ENCODE peak calls at places on chromosomes 16 and 17, in ten cellular contexts. E is K562; R is GM12878; G is endodermal cell; N is CD8-positive, alpha-beta T cell; J is ascending aorta; Y is spleen; L is esophagus squamous epithelium; Z is PC-9; S is left lung. I is an unnamed sample. For H3K4me1 and H3K27me3, the result is how much of the 10 kb centered on the place peaks cover.

GRCh38 chr16:67215690-67216089 is 11.2 kb upstream of the TMEM208 start:
- DNase-seq in L (no peak), J (no peak), Y (no peak), N (no peak), Z (no peak), E (no peak), S (peak), R (no peak), G (no peak), I (no peak)

GRCh38 chr16:15857779-15858560 is 1.1 kb upstream of the MYH11 start:
- DNase-seq in R (no peak), G (peak), L (no peak), E (no peak), Z (no peak), J (peak), N (no peak), Y (no peak), S (peak), I (peak)

GRCh38 chr17:76529643-76530488 is 7.6 kb downstream of the CYGB start:
- DNase-seq in R (no peak), Z (no peak), G (peak), E (peak), L (no peak), J (peak), N (no peak), Y (peak), S (no peak), I (peak)

GRCh38 chr16:59385953-59386352 is 651.8 kb upstream of the GOT2 start:
- DNase-seq in N (no peak), Y (no peak), J (no peak), R (no peak), E (no peak), S (no peak), G (no peak), Z (no peak), L (no peak), I (no peak)

GRCh38 chr17:48236681-48237134 is 129.1 kb downstream of the SNX11 start:
- DNase-seq in G (no peak), N (no peak), Y (no peak), J (no peak), Z (peak), L (no peak), S (no peak), E (no peak), R (no peak), I (peak)

GRCh38 chr16:87201052-87201451 is 116.1 kb downstream of the C16orf95 start:
- DNase-seq in N (no peak), Z (peak), G (no peak), J (peak), R (no peak), E (no peak), L (no peak), S (no peak), Y (no peak), I (peak)

GRCh38 chr16:81158964-81159363 is 62.8 kb upstream of the GCSH start:
- DNase-seq in G (no peak), Y (no peak), E (no peak), R (no peak), N (no peak), S (no peak), L (no peak), Z (no peak), J (no peak), I (no peak)

GRCh38 chr16:27969574-27969973 is 93.9 kb downstream of the GSG1L start:
- DNase-seq in L (no peak), Z (no peak), G (no peak), Y (no peak), N (no peak), R (no peak), E (no peak), S (no peak), J (no peak), I (peak)

GRCh38 chr17:38460082-38460715 is 31.9 kb downstream of the ARHGAP23 start:
- DNase-seq in S (no peak), L (no peak), Z (no peak), E (peak), N (no peak), G (no peak), R (no peak), Y (no peak), J (no peak), I (no peak)

GRCh38 chr17:36947922-36948716 is 635 bp upstream of the AATF start:
- DNase-seq in J (no peak), Y (no peak), E (no peak), R (no peak), G (no peak), N (no peak), Z (no peak), S (no peak), L (no peak), I (no peak)

GRCh38 chr17:78258323-78259229 is 27.1 kb downstream of the TMEM235 start:
- DNase-seq in N (peak), G (peak), E (peak), L (no peak), R (no peak), J (no peak), Z (no peak), Y (peak), S (peak), I (no peak)

GRCh38 chr17:29115906-29116651 is 64.1 kb downstream of the MYO18A start:
- DNase-seq in N (peak), L (no peak), E (peak), G (peak), Z (peak), J (no peak), S (no peak), Y (no peak), R (no peak), I (peak)

DNA sequence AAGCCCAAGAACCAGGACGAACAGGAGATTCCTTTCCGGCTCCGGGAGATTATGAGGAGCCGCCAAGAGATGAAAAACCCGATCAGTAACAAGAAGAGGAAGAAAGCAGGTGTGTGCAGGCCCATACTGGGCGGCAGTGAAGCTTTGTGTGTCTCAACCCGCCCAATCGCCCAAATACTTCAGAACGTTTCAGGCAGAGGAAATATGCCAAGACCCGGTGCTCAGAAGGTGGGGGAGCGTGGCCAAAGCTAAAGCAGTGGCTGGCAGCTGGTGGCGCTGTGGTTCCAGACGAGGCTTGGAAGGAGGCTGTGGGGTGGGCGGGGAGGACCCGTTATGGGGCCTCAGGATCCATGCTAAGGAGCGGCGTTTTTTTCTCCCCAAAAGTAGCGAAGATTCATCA is 1.2 kb downstream of the CCDC137 start:
- DNase-seq in E (peak), L (no peak), N (no peak), Y (no peak), Z (no peak), J (no peak), G (peak), S (no peak), R (no peak), I (peak)
- TF ChIP-seq CTCF in E (peak), L (peak), N (no peak), Y (no peak), Z (no peak), J (no peak), G (peak), S (no peak), R (no peak), I (peak)

GRCh38 chr16:57798953-57799618 is 3.2 kb downstream of the KIFC3 start:
- DNase-seq in L (no peak), G (no peak), R (no peak), Y (no peak), Z (no peak), N (no peak), E (peak), J (no peak), S (peak), I (no peak)
- H3K4me1 ChIP-seq in L (under half), G (under half), R (under half), Y (half or more), Z (half or more), N (under half), E (half or more), J (under half), S (under half), I (under half)

GRCh38 chr16:1915732-1916653 is 2.2 kb downstream of the HS3ST6 start:
- DNase-seq in L (no peak), N (no peak), G (no peak), J (no peak), R (no peak), S (peak), Z (no peak), E (no peak), Y (no peak), I (no peak)
- H3K27me3 ChIP-seq in L (under half), N (under half), G (half or more), J (under half), R (under half), S (under half), Z (under half), E (under half), Y (under half), I (half or more)

DNA sequence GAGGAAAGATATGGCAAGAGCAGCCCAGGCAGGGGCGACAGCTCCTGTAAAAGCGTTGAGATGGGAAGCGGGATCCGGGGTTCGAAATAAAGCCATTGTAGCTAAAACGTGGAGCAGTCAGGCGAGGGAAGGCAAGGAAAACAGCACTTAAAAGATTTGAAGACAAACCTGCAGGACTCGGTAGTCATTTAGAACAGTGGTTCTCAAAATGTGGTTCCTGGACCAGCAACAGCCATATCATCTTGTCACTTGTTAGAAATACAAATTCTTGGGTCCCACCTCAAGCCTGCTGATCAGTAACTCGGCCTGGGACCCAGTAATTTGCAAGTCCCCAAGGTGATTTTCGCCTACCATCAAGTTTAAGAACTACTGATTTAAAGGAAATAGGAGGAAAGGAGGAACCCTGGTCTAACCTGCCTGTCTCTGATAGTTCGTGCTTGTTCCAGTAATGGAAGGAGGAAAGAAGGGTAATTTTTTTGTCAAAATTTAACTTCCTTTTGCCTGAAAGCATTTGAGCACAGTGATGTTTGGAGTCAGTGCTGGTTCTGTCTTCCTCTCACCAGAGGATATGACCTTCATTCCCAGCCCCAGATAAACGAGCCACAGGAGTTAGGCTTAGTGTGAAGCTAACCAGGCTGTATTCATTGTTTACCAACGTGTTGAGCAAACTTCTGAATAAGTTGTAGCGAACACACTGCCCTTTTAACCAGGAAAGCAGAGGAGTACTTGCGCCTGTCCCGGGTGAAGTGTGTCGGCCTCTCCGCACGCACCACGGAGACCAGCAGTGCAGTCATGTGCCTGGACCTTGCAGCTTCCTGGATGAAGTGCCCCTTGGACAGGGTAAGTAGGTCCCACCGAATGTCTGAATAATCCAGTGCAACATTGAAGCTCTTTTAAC is 1.1 kb downstream of the ORC6 start:
- DNase-seq in L (no peak), R (no peak), Y (peak), Z (no peak), G (peak), E (peak), N (no peak), J (no peak), S (peak), I (peak)
- TF ChIP-seq CTCF in L (no peak), R (no peak), Y (no peak), Z (peak), G (no peak), E (no peak), N (no peak), J (no peak), S (no peak), I (no peak)

GRCh38 chr16:10935491-10935890 is 6.8 kb downstream of the DEXI start:
- DNase-seq in J (no peak), R (no peak), Z (no peak), S (no peak), E (no peak), Y (no peak), G (no peak), N (no peak), L (no peak), I (no peak)
- H3K4me1 ChIP-seq in J (half or more), R (under half), Z (under half), S (under half), E (under half), Y (half or more), G (under half), N (half or more), L (under half), I (under half)

GRCh38 chr16:20309786-20310185 is 17.5 kb downstream of the GP2 start:
- DNase-seq in R (no peak), N (no peak), J (no peak), L (no peak), E (no peak), Z (no peak), S (no peak), Y (no peak), G (no peak), I (no peak)
- H3K27me3 ChIP-seq in R (under half), N (under half), J (under half), L (under half), E (under half), Z (under half), S (under half), Y (under half), G (under half), I (under half)

DNA sequence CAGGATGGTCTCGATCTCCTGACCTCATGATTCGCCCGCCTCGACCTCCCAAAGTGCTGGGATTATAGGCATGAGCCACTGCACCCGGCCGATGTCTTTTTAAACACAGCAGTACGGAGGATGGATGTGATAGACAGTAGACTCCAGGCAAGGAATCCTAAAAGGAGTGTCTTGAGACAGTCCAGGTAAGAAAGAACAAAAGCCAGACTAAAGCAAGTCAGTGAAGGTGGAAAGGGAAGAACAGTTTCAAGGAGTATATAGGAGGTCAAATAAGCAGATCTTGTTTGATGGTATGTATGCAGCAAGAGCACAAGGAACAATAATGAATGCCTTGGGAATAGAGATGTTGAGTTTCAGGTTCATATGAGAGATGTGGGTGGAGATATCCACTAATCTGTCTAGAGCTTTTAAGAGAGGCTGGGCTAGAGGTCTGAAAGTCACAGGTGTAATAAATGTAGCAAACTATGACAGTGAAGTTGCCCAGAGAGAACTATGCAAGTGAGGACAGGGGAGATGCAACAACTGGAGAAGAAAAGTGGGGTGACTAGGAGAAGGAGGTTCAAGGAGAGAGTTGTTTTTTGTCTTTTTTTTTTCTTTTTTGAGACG is 4.5 kb downstream of the TUBD1 start:
- DNase-seq in R (no peak), J (no peak), Z (no peak), E (no peak), Y (no peak), L (no peak), S (no peak), N (no peak), G (no peak), I (no peak)
- TF ChIP-seq CTCF in R (no peak), J (no peak), Z (no peak), E (no peak), Y (no peak), L (no peak), S (no peak), N (no peak), G (no peak), I (no peak)

DNA sequence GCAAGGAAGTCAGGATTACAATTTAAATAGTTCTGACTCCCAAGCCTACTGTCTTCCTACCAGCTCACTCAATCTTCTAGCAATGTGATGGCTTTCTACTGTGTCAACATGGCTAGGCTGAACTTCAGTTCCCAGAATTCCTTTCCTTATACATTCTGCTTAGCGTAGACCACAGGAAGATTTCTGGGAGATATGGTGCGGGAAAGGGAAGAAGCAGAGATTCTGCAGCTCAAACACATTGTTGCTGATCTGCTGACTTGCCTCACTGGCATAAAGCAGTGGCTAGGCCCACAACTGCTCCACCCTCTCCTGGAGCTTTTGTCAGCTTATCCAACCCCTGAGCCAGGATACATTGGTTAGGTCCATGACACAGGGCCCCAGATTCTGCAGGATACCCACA is 58.8 kb downstream of the GAS7 start:
- DNase-seq in Y (no peak), L (no peak), Z (no peak), E (no peak), G (no peak), S (no peak), J (no peak), N (no peak), R (no peak), I (no peak)
- H3K4me1 ChIP-seq in Y (half or more), L (under half), Z (under half), E (under half), G (under half), S (under half), J (under half), N (under half), R (under half), I (under half)

GRCh38 chr16:705748-706188 is at the start of gene FBXL16:
- DNase-seq in N (no peak), G (peak), R (no peak), L (no peak), Y (no peak), Z (no peak), S (no peak), J (no peak), E (peak), I (no peak)

GRCh38 chr16:704047-704446 is 1.6 kb downstream of the FBXL16 start:
- DNase-seq in J (no peak), G (no peak), Y (no peak), S (no peak), N (no peak), Z (no peak), L (no peak), R (no peak), E (no peak), I (no peak)

GRCh38 chr16:706189-707061 is 824 bp upstream of the FBXL16 start:
- DNase-seq in Z (no peak), Y (no peak), R (no peak), N (no peak), S (no peak), L (no peak), G (peak), E (no peak), J (no peak), I (no peak)

GRCh38 chr16:703406-703805 is 2.2 kb downstream of the FBXL16 start:
- DNase-seq in R (no peak), L (no peak), G (no peak), S (no peak), N (no peak), J (no peak), Y (no peak), E (no peak), Z (no peak), I (no peak)

GRCh38 chr16:704552-705380 is 835 bp downstream of the FBXL16 start:
- DNase-seq in J (no peak), Y (no peak), S (no peak), E (no peak), L (no peak), Z (no peak), N (no peak), G (no peak), R (no peak), I (no peak)
- H3K27me3 ChIP-seq in J (under half), Y (half or more), S (half or more), E (half or more), L (half or more), Z (half or more), N (under half), G (half or more), R (under half), I (half or more)

DNA sequence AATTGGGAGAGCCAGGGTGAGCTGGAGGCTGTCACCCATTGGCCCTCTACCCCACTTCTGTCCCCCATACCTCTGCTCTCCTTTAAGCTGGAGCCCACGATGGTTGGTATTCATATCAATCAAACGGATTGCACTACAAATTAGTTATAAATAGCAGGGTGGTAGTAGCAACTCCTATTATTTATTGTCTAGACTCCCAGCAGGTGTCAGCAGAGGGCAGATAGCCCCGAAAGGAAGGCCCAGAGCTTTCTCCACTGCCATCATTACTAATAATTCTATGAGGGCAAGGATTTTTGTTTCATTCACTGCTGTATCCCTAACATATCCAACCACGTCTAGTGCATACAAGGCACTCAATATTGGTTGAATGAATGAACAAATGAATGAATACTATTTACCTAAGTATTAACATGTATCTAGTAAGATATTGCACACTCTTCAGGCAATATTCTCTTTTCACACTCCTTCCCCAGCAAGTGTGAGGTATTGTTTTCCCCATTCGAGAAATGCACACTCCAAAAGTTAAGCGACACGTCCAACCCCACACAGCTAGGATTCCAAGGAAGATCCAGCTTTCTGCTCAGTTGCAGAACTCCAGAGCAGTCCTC is 6.3 kb downstream of the C17orf50 start:
- DNase-seq in E (peak), L (no peak), J (no peak), R (no peak), Z (no peak), S (peak), N (peak), Y (no peak), G (peak), I (peak)
- TF ChIP-seq CTCF in E (peak), L (peak), J (peak), R (peak), Z (peak), S (no peak), N (peak), Y (peak), G (peak), I (peak)